ENCODE peak calls at places on chromosome 20, in four cellular contexts. G is brain microvascular endothelial cell, F is right lobe of liver, I is astrocyte of the spinal cord. Q is an unnamed sample.
A peak's percentile ranks its signal among the peaks of the same experiment; 100 is the strongest.

GRCh38 chr20:38123021-38123587 is 42.0 kb downstream of the TGM2 start:
- DNase-seq in G (no peak), F (peak; percentile 37), I (peak; percentile 65), Q (no peak)

GRCh38 chr20:36467076-36467999 is 74.0 kb upstream of the MYL9 start:
- DNase-seq in G (no peak), F (peak; percentile 59), I (peak; percentile 43), Q (peak; percentile 71)

GRCh38 chr20:44651507-44652373 is at the start of gene ADA:
- DNase-seq in G (peak; percentile 25), F (peak; percentile 83), I (peak; percentile 52), Q (peak; percentile 73)

GRCh38 chr20:32632461-32633354 is 41.0 kb downstream of the C20orf203 start:
- DNase-seq in G (no peak), F (no peak), I (no peak), Q (no peak)

GRCh38 chr20:32706486-32706885 is 32.7 kb upstream of the C20orf203 start:
- DNase-seq in G (no peak), F (peak; percentile 65), I (no peak), Q (no peak)

GRCh38 chr20:57660510-57661199 is 40.4 kb upstream of the ZBP1 start:
- DNase-seq in G (no peak), F (no peak), I (no peak), Q (peak; percentile 9)

GRCh38 chr20:37873909-37874308 is 29.0 kb upstream of the VSTM2L start:
- DNase-seq in G (no peak), F (no peak), I (no peak), Q (no peak)

GRCh38 chr20:1371235-1371782 is 21.5 kb downstream of the FKBP1A start:
- DNase-seq in G (no peak), F (no peak), I (no peak), Q (no peak)

GRCh38 chr20:24039196-24039595 is 50.6 kb upstream of the GGTLC1 start:
- DNase-seq in G (no peak), F (no peak), I (no peak), Q (no peak)
- TF ChIP-seq CTCF in G (no peak), F (no peak), I (no peak), Q (no peak)

GRCh38 chr20:53750827-53751393 is 157.3 kb upstream of the ZNF217 start:
- DNase-seq in G (peak; percentile 58), F (no peak), I (peak; percentile 81), Q (no peak)
- TF ChIP-seq CTCF in G (no peak), F (no peak), I (no peak), Q (no peak)

GRCh38 chr20:12838261-12838866 is 170.4 kb upstream of the SPTLC3 start:
- DNase-seq in G (no peak), F (no peak), I (no peak), Q (no peak)
- TF ChIP-seq CTCF in G (peak; percentile 15), F (no peak), I (no peak), Q (peak; percentile 15)

DNA sequence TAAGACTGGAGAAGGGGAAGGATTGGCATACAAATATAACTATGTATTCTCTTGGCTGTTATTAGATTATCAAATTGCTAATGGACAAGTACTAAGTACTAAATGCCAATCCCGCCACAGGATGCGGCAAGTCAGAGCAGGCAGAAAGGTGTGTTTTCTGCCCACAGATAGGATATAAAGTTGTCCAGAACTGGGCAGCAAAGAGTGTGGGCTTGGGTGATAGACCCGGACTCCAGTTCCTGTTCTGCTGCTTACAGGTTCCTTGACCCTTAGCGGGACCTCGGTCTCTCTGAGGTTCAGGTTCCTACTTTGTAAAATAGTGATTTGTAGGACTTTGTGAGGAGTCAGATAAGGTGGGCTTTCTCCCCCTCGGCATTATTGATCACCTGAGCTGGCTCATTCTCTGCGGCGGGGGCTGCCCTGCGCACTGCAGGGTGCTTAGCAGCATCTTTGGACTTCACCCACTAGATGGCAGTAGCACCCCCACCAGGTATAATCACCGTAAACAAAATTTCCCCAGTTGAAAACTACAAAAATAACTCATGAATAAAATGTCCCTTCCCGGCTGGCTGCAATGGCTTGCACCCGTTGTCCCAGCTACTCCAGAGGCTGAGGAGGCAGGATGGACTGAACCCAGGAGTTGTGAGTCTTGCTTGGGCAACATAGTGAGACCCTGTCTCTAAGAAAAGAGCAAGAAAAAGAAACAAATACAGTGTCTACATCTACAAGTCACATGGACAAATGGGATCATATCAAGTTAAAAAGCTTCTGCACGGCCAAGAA is 193.1 kb downstream of the DOK5 start:
- DNase-seq in G (no peak), F (no peak), I (no peak), Q (peak; percentile 34)
- TF ChIP-seq CTCF in G (peak; percentile 76), F (peak; percentile 67), I (peak; percentile 69), Q (peak; percentile 55)

DNA sequence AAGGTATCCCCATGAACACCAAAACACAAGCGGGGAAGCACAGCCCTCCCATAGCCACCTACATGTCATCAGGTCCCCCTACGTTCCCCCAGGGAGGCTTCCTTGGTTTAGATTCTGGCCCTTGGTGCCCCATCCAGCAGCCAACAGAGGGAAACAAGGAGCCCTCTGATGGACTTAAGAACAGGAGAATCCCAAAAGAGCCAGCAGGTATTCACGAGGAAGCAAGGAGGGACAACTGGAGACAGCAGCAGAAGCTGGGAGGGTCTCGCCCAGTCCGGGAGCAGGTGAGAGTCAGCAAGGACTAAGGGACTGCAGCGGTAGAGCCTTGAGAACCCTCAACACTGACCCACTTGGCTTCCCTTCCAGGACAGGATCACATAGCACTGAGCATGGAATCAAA is 58.4 kb upstream of the TOP1 start:
- DNase-seq in G (no peak), F (no peak), I (no peak), Q (no peak)
- TF ChIP-seq CTCF in G (peak; percentile 43), F (no peak), I (no peak), Q (no peak)

Q was measured in GM13976.